ENCODE peak calls at places on chromosomes 6 and 20, in seven cellular contexts. L, V, Z, T, J, G and W are unnamed samples.

GRCh38 chr20:38195041-38195504 is 30.0 kb upstream of the TGM2 start:
- DNase-seq in L (no peak), V (no peak), Z (no peak), T (no peak), J (no peak), G (no peak), W (no peak)

GRCh38 chr6:161301338-161301737 is 27.5 kb upstream of the AGPAT4 start:
- DNase-seq in L (no peak), V (peak; percentile 93), Z (peak; percentile 14), T (no peak), J (no peak), G (no peak), W (no peak)

GRCh38 chr6:3808189-3808588 is 41.0 kb upstream of the FAM50B start:
- DNase-seq in L (no peak), V (no peak), Z (no peak), T (no peak), J (no peak), G (no peak), W (no peak)

GRCh38 chr20:62967628-62968351 is 15.3 kb downstream of the SLC17A9 start:
- DNase-seq in L (no peak), V (no peak), Z (no peak), T (no peak), J (no peak), G (no peak), W (no peak)

GRCh38 chr6:15893556-15894253 is 230.9 kb upstream of the DTNBP1 start:
- DNase-seq in L (no peak), V (no peak), Z (no peak), T (no peak), J (no peak), G (peak; percentile 67), W (no peak)

GRCh38 chr6:33814663-33814985 is 10.8 kb upstream of the MLN start:
- DNase-seq in L (no peak), V (no peak), Z (no peak), T (no peak), J (no peak), G (no peak), W (no peak)

GRCh38 chr20:45874576-45874975 is 6.5 kb upstream of the ZSWIM1 start:
- DNase-seq in L (no peak), V (no peak), Z (no peak), T (no peak), J (no peak), G (no peak), W (no peak)

GRCh38 chr6:166830185-166830890 is 126.0 kb downstream of the RNASET2 start:
- DNase-seq in L (no peak), V (no peak), Z (no peak), T (no peak), J (no peak), G (no peak), W (no peak)

GRCh38 chr6:74318738-74319137 is 622.7 kb downstream of the CD109 start:
- DNase-seq in L (no peak), V (no peak), Z (no peak), T (no peak), J (no peak), G (no peak), W (no peak)

GRCh38 chr6:164753517-164753916 is 555.9 kb downstream of the C6orf118 start:
- DNase-seq in L (no peak), V (no peak), Z (no peak), T (no peak), J (no peak), G (no peak), W (no peak)

GRCh38 chr6:10522929-10523573 is 1.9 kb downstream of the GCNT2 start:
- DNase-seq in L (no peak), V (no peak), Z (no peak), T (no peak), J (no peak), G (no peak), W (no peak)

GRCh38 chr6:5989141-5989723 is 17.5 kb downstream of the NRN1 start:
- DNase-seq in L (no peak), V (no peak), Z (no peak), T (no peak), J (no peak), G (no peak), W (peak; percentile 78)

GRCh38 chr6:130309028-130309427 is 56.8 kb upstream of the TMEM200A start:
- DNase-seq in L (no peak), V (no peak), Z (no peak), T (no peak), J (no peak), G (no peak), W (no peak)

GRCh38 chr6:144415835-144416237 is 130.7 kb downstream of the UTRN start:
- DNase-seq in L (no peak), V (peak; percentile 29), Z (no peak), T (no peak), J (no peak), G (peak; percentile 95), W (no peak)

GRCh38 chr6:140012146-140012545 is 637.7 kb upstream of the CITED2 start:
- DNase-seq in L (no peak), V (no peak), Z (no peak), T (no peak), J (no peak), G (no peak), W (no peak)

GRCh38 chr6:45911691-45912090 is 104.0 kb downstream of the CLIC5 start:
- DNase-seq in L (no peak), V (no peak), Z (no peak), T (no peak), J (no peak), G (no peak), W (no peak)

GRCh38 chr20:8131598-8132014 is 460 bp upstream of the PLCB1 start:
- DNase-seq in L (no peak), V (peak; percentile 51), Z (no peak), T (no peak), J (no peak), G (peak; percentile 32), W (no peak)

GRCh38 chr20:637559-637958 is 15.4 kb downstream of the SRXN1 start:
- DNase-seq in L (no peak), V (no peak), Z (no peak), T (no peak), J (no peak), G (no peak), W (no peak)

GRCh38 chr6:35856250-35856649 is 51.1 kb downstream of the LHFPL5 start:
- DNase-seq in L (no peak), V (no peak), Z (no peak), T (no peak), J (no peak), G (no peak), W (no peak)

GRCh38 chr6:134282816-134283215 is 35.1 kb downstream of the SGK1 start:
- DNase-seq in L (no peak), V (no peak), Z (no peak), T (no peak), J (no peak), G (no peak), W (no peak)

GRCh38 chr20:63502671-63503172 is 3.8 kb upstream of the EEF1A2 start:
- DNase-seq in L (no peak), V (no peak), Z (no peak), T (no peak), J (no peak), G (no peak), W (no peak)

GRCh38 chr6:46376562-46376969 is 114.7 kb downstream of the RCAN2 start:
- DNase-seq in L (no peak), V (no peak), Z (no peak), T (no peak), J (no peak), G (no peak), W (no peak)

GRCh38 chr20:31547017-31547675 is 32.9 kb downstream of the HM13 start:
- DNase-seq in L (peak; percentile 70), V (peak; percentile 93), Z (peak; percentile 86), T (peak; percentile 75), J (peak; percentile 70), G (peak; percentile 92), W (peak; percentile 65)

GRCh38 chr6:139970591-139970991 is 596.1 kb upstream of the CITED2 start:
- DNase-seq in L (no peak), V (no peak), Z (no peak), T (no peak), J (no peak), G (peak; percentile 82), W (no peak)

GRCh38 chr20:17569616-17570346 is at the start of gene DSTN:
- DNase-seq in L (peak; percentile 83), V (peak; percentile 96), Z (peak; percentile 94), T (peak; percentile 78), J (peak; percentile 81), G (peak; percentile 96), W (peak; percentile 57)

GRCh38 chr6:162907876-162908481 is 180.2 kb downstream of the PACRG start:
- DNase-seq in L (no peak), V (peak; percentile 63), Z (no peak), T (no peak), J (no peak), G (peak; percentile 44), W (no peak)

GRCh38 chr6:122610690-122611455 is 668 bp downstream of the PKIB start:
- DNase-seq in L (no peak), V (no peak), Z (peak; percentile 38), T (no peak), J (no peak), G (peak; percentile 17), W (no peak)

GRCh38 chr6:1759877-1760276 is 150.2 kb downstream of the FOXC1 start:
- DNase-seq in L (no peak), V (no peak), Z (no peak), T (no peak), J (no peak), G (no peak), W (no peak)

GRCh38 chr6:20092071-20092566 is 120.2 kb downstream of the MBOAT1 start:
- DNase-seq in L (no peak), V (peak; percentile 61), Z (peak; percentile 14), T (no peak), J (no peak), G (peak; percentile 58), W (peak; percentile 11)

GRCh38 chr6:116382587-116382986 is 11.8 kb downstream of the DSE start:
- DNase-seq in L (no peak), V (no peak), Z (no peak), T (no peak), J (no peak), G (no peak), W (no peak)

GRCh38 chr20:21019831-21020655 is 86.1 kb downstream of the LINC00237 start:
- DNase-seq in L (no peak), V (no peak), Z (no peak), T (no peak), J (no peak), G (no peak), W (no peak)

GRCh38 chr20:16434087-16434664 is 139.1 kb downstream of the KIF16B start:
- DNase-seq in L (peak; percentile 19), V (peak; percentile 38), Z (peak; percentile 17), T (peak; percentile 21), J (no peak), G (peak; percentile 38), W (no peak)

GRCh38 chr20:1946762-1947534 is 46.9 kb downstream of the PDYN start:
- DNase-seq in L (no peak), V (peak; percentile 39), Z (peak; percentile 33), T (no peak), J (no peak), G (no peak), W (no peak)